ENCODE peak calls at places on chromosomes 11 and 22, in four cellular contexts. R is foreskin keratinocyte; X is cardiac muscle cell; Q is CD8-positive, alpha-beta T cell. A is an unnamed sample.

GRCh38 chr11:32118025-32118974 is 27.4 kb downstream of the RCN1 start:
- DNase-seq in X (no peak), Q (no peak), R (peak; percentile 46), A (no peak)

GRCh38 chr11:121237686-121238658 is 54.6 kb upstream of the SC5D start:
- DNase-seq in Q (no peak), R (peak; percentile 63), X (no peak), A (no peak)

GRCh38 chr11:65967329-65967934 is 5.9 kb downstream of the SART1 start:
- DNase-seq in X (no peak), Q (no peak), R (no peak), A (no peak)

GRCh38 chr22:31305194-31305593 is 12.9 kb upstream of the PIK3IP1 start:
- DNase-seq in Q (no peak), R (peak; percentile 81), X (no peak), A (no peak)

GRCh38 chr22:37487129-37487528 is 945 bp upstream of the MFNG start:
- DNase-seq in R (no peak), X (no peak), Q (no peak), A (no peak)

GRCh38 chr22:18927573-18927972 is 8.5 kb downstream of the PRODH start:
- DNase-seq in Q (no peak), X (no peak), R (no peak), A (no peak)

GRCh38 chr11:28417601-28418323 is 309.6 kb downstream of the METTL15 start:
- DNase-seq in Q (no peak), X (no peak), R (no peak), A (no peak)

GRCh38 chr22:49209452-49210195 is 618.0 kb downstream of the BRD1 start:
- DNase-seq in Q (no peak), R (no peak), X (no peak), A (peak; percentile 21)

GRCh38 chr22:26677217-26677616 is 19.8 kb downstream of the MIAT start:
- DNase-seq in Q (no peak), R (no peak), X (no peak), A (no peak)

GRCh38 chr11:66281001-66281400 is 3.0 kb downstream of the CNIH2 start:
- DNase-seq in Q (no peak), X (no peak), R (no peak), A (no peak)

GRCh38 chr11:69151811-69152210 is 3.9 kb upstream of the SMIM38 start:
- DNase-seq in X (no peak), Q (no peak), R (no peak), A (peak; percentile 51)

GRCh38 chr22:20514658-20515406 is 7.4 kb downstream of the MED15 start:
- DNase-seq in X (no peak), R (peak; percentile 69), Q (no peak), A (no peak)

GRCh38 chr11:86499723-86500129 is 125.0 kb downstream of the CCDC81 start:
- DNase-seq in R (no peak), Q (no peak), X (no peak), A (no peak)

GRCh38 chr22:29872145-29872893 is 10.7 kb upstream of the MTMR3 start:
- DNase-seq in R (no peak), Q (no peak), X (no peak), A (no peak)

GRCh38 chr22:29756341-29756740 is 10.5 kb downstream of the ZMAT5 start:
- DNase-seq in X (no peak), Q (no peak), R (no peak), A (no peak)

GRCh38 chr11:62792193-62792575 is 378 bp upstream of the TMEM223 start:
- DNase-seq in X (peak; percentile 94), Q (peak; percentile 22), R (no peak), A (peak; percentile 85)

GRCh38 chr11:62789576-62789975 is 2.2 kb downstream of the TMEM223 start:
- DNase-seq in R (no peak), X (no peak), Q (no peak), A (no peak)

GRCh38 chr11:62788991-62789390 is 1.8 kb downstream of the TMEM179B start:
- DNase-seq in Q (no peak), R (no peak), X (no peak), A (no peak)

GRCh38 chr11:62794201-62794775 is 2.5 kb upstream of the TMEM223 start:
- DNase-seq in R (no peak), Q (no peak), X (no peak), A (no peak)

GRCh38 chr11:62791501-62792192 is at the start of gene TMEM223:
- DNase-seq in R (no peak), Q (peak; percentile 90), X (peak; percentile 91), A (peak; percentile 98)
- TF ChIP-seq CTCF in R (peak; percentile 30), Q (no peak), X (no peak), A (peak; percentile 44)

DNA sequence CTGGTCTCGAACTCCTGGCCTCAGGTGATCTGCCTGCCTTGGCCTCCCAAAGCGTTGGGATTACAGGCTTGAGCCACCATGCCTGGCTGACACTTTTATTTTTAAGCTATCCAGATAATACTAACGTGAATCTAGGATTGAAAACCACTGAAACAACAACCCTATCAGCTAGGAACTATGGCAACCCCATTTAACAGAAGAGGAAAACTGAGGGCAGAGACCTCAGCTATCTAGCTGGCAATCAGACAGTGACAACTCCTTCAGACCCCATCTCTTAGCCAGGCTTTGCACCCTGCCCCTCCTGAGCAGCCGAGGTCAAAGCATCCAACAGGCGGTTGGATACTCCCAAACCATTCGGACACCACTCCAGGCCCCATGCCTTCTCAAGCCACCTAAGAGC is 14.1 kb downstream of the ABTB2 start:
- DNase-seq in X (no peak), R (no peak), Q (no peak), A (no peak)
- H3K4me1 ChIP-seq in X (peaks cover 51% of the 10 kb centered on the region), R (peaks cover 24% of the 10 kb centered on the region), Q (no peaks in the 10 kb centered on the region), A (peaks cover 19% of the 10 kb centered on the region)

GRCh38 chr22:46567471-46567870 is 30.1 kb upstream of the CELSR1 start:
- DNase-seq in Q (no peak), X (no peak), R (no peak), A (no peak)

GRCh38 chr22:46569055-46569847 is 31.8 kb upstream of the CELSR1 start:
- DNase-seq in X (no peak), Q (no peak), R (no peak), A (peak; percentile 68)

GRCh38 chr22:46569848-46570695 is 32.7 kb upstream of the CELSR1 start:
- DNase-seq in X (no peak), R (no peak), Q (no peak), A (peak; percentile 64)

GRCh38 chr22:46571642-46572250 is 34.3 kb upstream of the CELSR1 start:
- DNase-seq in X (no peak), R (no peak), Q (no peak), A (peak; percentile 15)

DNA sequence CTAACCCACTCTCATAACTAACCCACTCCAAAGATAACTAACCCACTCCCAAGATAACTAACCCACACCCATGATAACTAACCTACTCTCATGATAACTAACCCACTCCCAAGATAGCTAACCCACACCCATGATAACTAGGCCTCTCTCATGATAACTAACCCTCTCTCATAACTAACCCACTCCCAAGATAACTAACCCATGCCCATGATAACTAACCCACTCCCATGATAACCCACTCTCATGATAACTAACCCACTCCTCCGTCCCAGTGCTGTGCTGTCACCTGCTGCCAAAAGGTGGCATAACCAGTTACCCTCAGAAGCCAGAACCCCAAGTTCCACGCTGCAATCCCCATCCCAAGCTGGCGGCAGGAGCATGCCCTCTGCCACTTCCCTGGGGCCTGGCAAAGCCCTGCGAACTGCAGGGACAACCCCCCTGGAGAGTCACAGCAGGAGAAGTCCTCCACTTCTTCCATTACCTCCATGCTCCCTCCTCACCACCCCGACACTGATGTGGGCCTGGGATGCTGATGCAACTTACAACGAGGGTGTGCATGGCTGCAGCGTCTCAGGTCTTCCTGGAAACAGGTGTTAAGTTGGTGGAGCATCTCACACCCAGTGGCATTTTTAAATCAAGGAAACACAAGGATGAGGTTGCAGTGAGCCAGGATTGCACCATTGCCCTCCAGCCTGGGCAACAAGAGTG is 30.8 kb upstream of the CELSR1 start:
- DNase-seq in Q (no peak), R (no peak), X (no peak), A (peak; percentile 23)
- TF ChIP-seq CTCF in Q (no peak), R (peak; percentile 42), X (no peak), A (no peak)

GRCh38 chr22:39530136-39530535 is 2.4 kb downstream of the RPS19BP1 start:
- DNase-seq in X (no peak), Q (no peak), R (no peak), A (no peak)

GRCh38 chr22:39528080-39528661 is 4.4 kb downstream of the RPS19BP1 start:
- DNase-seq in Q (no peak), X (no peak), R (no peak), A (peak; percentile 84)

GRCh38 chr22:39527481-39527961 is 5.0 kb downstream of the RPS19BP1 start:
- DNase-seq in R (no peak), Q (no peak), X (no peak), A (no peak)

GRCh38 chr22:39529487-39529851 is 3.1 kb downstream of the RPS19BP1 start:
- DNase-seq in X (no peak), Q (no peak), R (no peak), A (peak; percentile 86)

DNA sequence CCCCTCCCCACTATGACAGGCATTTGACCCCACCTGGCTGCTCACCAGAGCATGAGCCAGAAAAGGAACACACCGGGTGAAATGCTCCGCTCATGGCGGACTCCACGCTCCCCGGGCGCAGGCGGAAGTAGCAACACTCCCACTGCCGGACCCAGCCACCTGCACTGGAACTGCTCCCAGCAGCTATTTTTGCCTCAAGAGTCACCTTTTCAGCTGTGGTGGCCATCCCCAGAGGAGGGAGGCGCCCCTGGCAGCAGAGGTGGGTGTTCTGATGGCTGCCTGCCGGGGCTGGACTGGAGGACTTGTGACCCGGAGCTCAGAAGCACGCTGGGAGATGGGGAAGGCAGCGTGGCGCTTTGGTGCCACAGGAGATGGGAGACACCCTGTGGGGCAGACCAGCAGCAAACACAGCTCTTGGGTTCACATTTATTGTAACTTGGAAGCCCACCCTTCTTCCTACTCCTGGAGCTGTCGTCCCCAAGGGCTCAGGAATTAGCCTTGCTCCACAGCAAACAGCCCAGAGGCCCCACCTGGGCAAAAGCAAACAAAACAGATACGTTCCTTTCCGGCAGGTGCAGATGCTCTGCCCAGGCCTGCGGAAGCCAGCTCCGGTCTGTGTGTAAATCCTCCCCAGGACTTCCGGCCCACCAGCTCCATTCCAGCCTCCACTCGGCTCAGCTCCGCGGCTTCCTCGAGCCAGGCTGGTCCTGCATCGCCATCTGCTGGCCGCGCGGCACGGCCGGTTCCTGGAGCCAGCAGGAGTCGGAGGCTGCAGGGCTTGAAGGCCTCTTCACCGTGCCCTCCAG is 3.7 kb downstream of the RPS19BP1 start:
- DNase-seq in R (peak; percentile 56), X (peak; percentile 92), Q (peak; percentile 91), A (peak; percentile 99)
- H3K4me1 ChIP-seq in R (no peaks in the 10 kb centered on the region), X (peaks cover 7% of the 10 kb centered on the region), Q (peaks cover 78% of the 10 kb centered on the region), A (peaks cover 95% of the 10 kb centered on the region)

DNA sequence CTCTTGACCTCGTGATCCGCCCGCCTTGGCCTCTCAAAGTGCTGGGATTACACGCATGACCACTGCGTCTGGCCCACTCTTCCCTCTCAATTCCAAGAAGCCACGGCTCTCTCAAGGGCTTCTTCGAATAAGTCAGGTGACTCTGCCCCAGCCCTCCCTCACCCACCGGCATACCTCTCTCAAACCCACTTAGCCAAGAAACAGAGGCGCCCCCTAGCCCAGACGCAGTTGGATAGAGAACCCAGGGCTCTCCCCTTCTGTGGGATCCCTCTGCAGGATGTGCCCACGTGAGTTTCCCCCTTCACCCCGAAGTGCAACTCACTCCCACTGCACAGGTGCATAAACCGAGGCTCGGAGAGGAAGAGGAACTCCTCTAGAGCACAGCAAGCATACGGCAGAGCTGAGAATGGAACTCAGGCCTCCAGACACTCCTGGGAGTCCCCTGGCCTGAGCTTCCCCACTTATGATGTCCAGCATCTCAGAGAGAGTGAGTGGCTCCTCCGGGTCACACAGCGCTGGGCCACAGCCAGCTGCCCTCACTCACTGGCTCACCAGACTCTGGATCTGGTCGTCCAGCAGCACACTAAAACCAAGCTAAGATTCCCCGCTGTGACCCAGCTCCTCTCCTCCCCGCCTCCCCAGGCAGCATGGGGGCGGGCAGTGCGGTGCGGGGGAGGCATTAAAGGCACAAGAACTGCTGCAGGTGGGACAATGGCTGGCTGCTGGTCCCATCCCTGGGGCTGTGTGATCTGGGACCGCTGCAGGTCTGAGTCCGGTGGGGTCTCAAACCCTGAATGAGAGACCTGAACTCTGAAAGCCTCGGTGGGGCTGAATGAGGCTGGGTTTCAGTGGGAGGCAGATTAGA is 16.8 kb upstream of the RGL4 start:
- DNase-seq in Q (no peak), R (no peak), X (no peak), A (peak; percentile 63)
- TF ChIP-seq CTCF in Q (no peak), R (no peak), X (no peak), A (no peak)

GRCh38 chr22:46049726-46050450 is 72.9 kb upstream of the WNT7B start:
- DNase-seq in Q (no peak), X (no peak), R (no peak), A (peak; percentile 78)
- H3K4me1 ChIP-seq in Q (peaks cover 40% of the 10 kb centered on the region), X (no peaks in the 10 kb centered on the region), R (peaks cover 23% of the 10 kb centered on the region), A (peaks cover 94% of the 10 kb centered on the region)

A was measured in spleen.